ENCODE peak calls at places on chromosomes 3 and 15, in four cellular contexts. Y is naive thymus-derived CD8-positive, alpha-beta T cell; U is heart right ventricle; B is left colon. E is an unnamed sample.

GRCh38 chr15:48975713-48976419 is 12.1 kb upstream of the SHC4 start:
- DNase-seq in U (peak), B (peak), Y (peak), E (peak)

GRCh38 chr15:42027521-42027920 is 6.7 kb upstream of the PLA2G4E start:
- DNase-seq in U (no peak), Y (no peak), B (no peak), E (no peak)

GRCh38 chr15:49315543-49315942 is 107.5 kb upstream of the FGF7 start:
- DNase-seq in B (no peak), Y (no peak), U (no peak), E (no peak)

GRCh38 chr3:377158-377561 is 180.6 kb downstream of the CHL1 start:
- DNase-seq in U (no peak), B (no peak), Y (no peak), E (no peak)

GRCh38 chr3:14042680-14043079 is 82.0 kb downstream of the CHCHD4 start:
- DNase-seq in B (no peak), U (no peak), Y (no peak), E (no peak)

GRCh38 chr3:97981886-97982285 is 9.7 kb upstream of the RIOX2 start:
- DNase-seq in U (no peak), Y (no peak), B (no peak), E (no peak)

GRCh38 chr15:59377940-59378339 is 5.3 kb upstream of the MYO1E start:
- DNase-seq in U (no peak), Y (no peak), B (no peak), E (no peak)

GRCh38 chr3:100709840-100710235 is 544 bp downstream of the TFG start:
- DNase-seq in U (peak), B (peak), Y (no peak), E (peak)

GRCh38 chr3:174973465-174973864 is 114.3 kb downstream of the NAALADL2 start:
- DNase-seq in U (no peak), B (no peak), Y (no peak), E (no peak)

GRCh38 chr3:48433472-48434118 is 3.7 kb upstream of the PLXNB1 start:
- DNase-seq in Y (no peak), B (peak), U (no peak), E (no peak)

GRCh38 chr3:39188271-39189149 is 3.9 kb downstream of the XIRP1 start:
- DNase-seq in Y (no peak), B (no peak), U (peak), E (no peak)

GRCh38 chr3:72177075-72178050 is 392.4 kb upstream of the PROK2 start:
- DNase-seq in B (peak), U (peak), Y (peak), E (no peak)

GRCh38 chr3:150252462-150252861 is 155.6 kb upstream of the TSC22D2 start:
- DNase-seq in U (no peak), B (no peak), Y (no peak), E (peak)

GRCh38 chr3:23253214-23253613 is 50.1 kb downstream of the UBE2E2 start:
- DNase-seq in U (no peak), Y (no peak), B (no peak), E (no peak)

GRCh38 chr15:47384316-47384715 is 333.0 kb upstream of the SEMA6D start:
- DNase-seq in B (no peak), U (peak), Y (no peak), E (no peak)

GRCh38 chr15:38085931-38086562 is 151.6 kb downstream of the TMCO5A start:
- DNase-seq in Y (no peak), B (no peak), U (no peak), E (no peak)

GRCh38 chr3:116388867-116389385 is 56.4 kb downstream of the LSAMP start:
- DNase-seq in Y (no peak), U (no peak), B (no peak), E (no peak)

GRCh38 chr15:80076321-80077318 is 17.1 kb downstream of the ZFAND6 start:
- DNase-seq in B (no peak), U (no peak), Y (no peak), E (no peak)

GRCh38 chr3:16205156-16205870 is 30.8 kb downstream of the GALNT15 start:
- DNase-seq in U (no peak), B (no peak), Y (no peak), E (no peak)

GRCh38 chr3:9768376-9768775 is 1.4 kb downstream of the CAMK1 start:
- DNase-seq in U (no peak), B (no peak), Y (no peak), E (no peak)

GRCh38 chr3:4426782-4427344 is 40.2 kb downstream of the SUMF1 start:
- DNase-seq in B (no peak), Y (no peak), U (no peak), E (no peak)

GRCh38 chr15:52780172-52780980 is 9.8 kb downstream of the ONECUT1 start:
- DNase-seq in U (peak), Y (peak), B (no peak), E (peak)

GRCh38 chr3:188469228-188469885 is 315.4 kb downstream of the LPP start:
- DNase-seq in Y (no peak), B (no peak), U (no peak), E (no peak)

GRCh38 chr3:49652218-49652921 is 21.8 kb upstream of the APEH start:
- DNase-seq in Y (no peak), U (no peak), B (no peak), E (no peak)

GRCh38 chr3:185824467-185825378 is at the start of gene IGF2BP2:
- DNase-seq in B (peak), U (peak), Y (peak), E (peak)

GRCh38 chr3:55461896-55462295 is 25.2 kb downstream of the WNT5A start:
- DNase-seq in U (no peak), B (no peak), Y (no peak), E (no peak)

GRCh38 chr3:73508330-73508954 is 116.3 kb downstream of the PDZRN3 start:
- DNase-seq in B (peak), U (no peak), Y (peak), E (peak)

GRCh38 chr3:190288836-190289235 is 33.4 kb downstream of the CLDN1 start:
- DNase-seq in U (no peak), Y (no peak), B (no peak), E (no peak)

GRCh38 chr3:190024912-190025311 is 95.8 kb downstream of the P3H2 start:
- DNase-seq in B (no peak), U (no peak), Y (no peak), E (no peak)

GRCh38 chr3:8629151-8630021 is 15.2 kb downstream of the SSUH2 start:
- DNase-seq in Y (no peak), B (peak), U (no peak), E (no peak)

GRCh38 chr15:75140080-75140879 is 61.4 kb upstream of the C15orf39 start:
- DNase-seq in U (no peak), Y (no peak), B (no peak), E (no peak)

GRCh38 chr3:95217661-95218060 is 1154.8 kb downstream of the NSUN3 start:
- DNase-seq in B (no peak), Y (no peak), U (no peak), E (no peak)